ENCODE peak calls at places on chromosome 10, in four cellular contexts. G is activated T-cell treated with anti-CD3 and anti-CD28 coated beads, Interleukin-2, amount 50 U/mL, for 72 hours; Z is neural crest cell; W is transverse colon. V is an unnamed sample.

GRCh38 chr10:34029455-34029854 is 695.0 kb upstream of the NRP1 start:
- DNase-seq in G (no peak), Z (no peak), W (no peak), V (no peak)

GRCh38 chr10:64396105-64396504 is 874.9 kb downstream of the REEP3 start:
- DNase-seq in G (no peak), Z (no peak), W (no peak), V (peak)

GRCh38 chr10:97355571-97355975 is 21.0 kb upstream of the FRAT2 start:
- DNase-seq in G (no peak), Z (no peak), W (peak), V (no peak)

GRCh38 chr10:111081595-111081994 is 4.8 kb downstream of the ADRA2A start:
- DNase-seq in G (no peak), Z (no peak), W (no peak), V (no peak)

GRCh38 chr10:64733980-64734379 is 1212.8 kb downstream of the REEP3 start:
- DNase-seq in G (no peak), Z (peak), W (peak), V (no peak)

GRCh38 chr10:125002423-125003145 is 60.7 kb downstream of the ZRANB1 start:
- DNase-seq in G (no peak), Z (no peak), W (no peak), V (no peak)

GRCh38 chr10:35447693-35448407 is 111.5 kb downstream of the CCNY start:
- DNase-seq in G (no peak), Z (no peak), W (peak), V (peak)

GRCh38 chr10:52215745-52216361 is 98.2 kb upstream of the DKK1 start:
- DNase-seq in G (peak), Z (peak), W (peak), V (peak)

GRCh38 chr10:72321248-72322029 is 33.3 kb downstream of the DNAJB12 start:
- DNase-seq in G (peak), Z (no peak), W (no peak), V (no peak)

GRCh38 chr10:43845121-43845520 is 196.4 kb upstream of the ZNF32 start:
- DNase-seq in G (no peak), Z (no peak), W (no peak), V (no peak)

GRCh38 chr10:87850742-87851205 is 12.6 kb downstream of the KLLN start:
- DNase-seq in G (peak), Z (peak), W (peak), V (no peak)

GRCh38 chr10:84522612-84523462 is 194.4 kb downstream of the CCSER2 start:
- DNase-seq in G (no peak), Z (no peak), W (no peak), V (no peak)

GRCh38 chr10:75592014-75592842 is 160.8 kb downstream of the LRMDA start:
- DNase-seq in G (no peak), Z (no peak), W (no peak), V (no peak)

V was measured in GM04503.